ENCODE peak calls at places on chromosomes 4 and X, in four cellular contexts. One of them, this sample, is unnamed.
A peak's percentile ranks its signal among the peaks of the same experiment; 100 is the strongest.

GRCh38 chr4:25113915-25114904 is 46.0 kb downstream of the SEPSECS start:
- DNase-seq in Karpas-422: no peak
- DNase-seq in CD8-positive, alpha-beta memory T cell: no peak
- DNase-seq in cardiac muscle cell: no peak
- DNase-seq in this sample: no peak

GRCh38 chrX:134734343-134735001 is 76.2 kb upstream of the PLAC1 start:
- DNase-seq in CD8-positive, alpha-beta memory T cell: no peak
- DNase-seq in Karpas-422: no peak
- DNase-seq in cardiac muscle cell: no peak
- DNase-seq in this sample: no peak

GRCh38 chr4:67087897-67088296 is 457.4 kb downstream of the CENPC start:
- DNase-seq in CD8-positive, alpha-beta memory T cell: no peak
- DNase-seq in Karpas-422: peak; percentile 81
- DNase-seq in cardiac muscle cell: peak; percentile 57
- DNase-seq in this sample: peak; percentile 6

GRCh38 chr4:3824521-3825270 is 58.5 kb downstream of the ADRA2C start:
- DNase-seq in Karpas-422: no peak
- DNase-seq in CD8-positive, alpha-beta memory T cell: no peak
- DNase-seq in cardiac muscle cell: no peak
- DNase-seq in this sample: no peak

GRCh38 chrX:38142598-38142997 is 78.1 kb downstream of the SRPX start:
- DNase-seq in CD8-positive, alpha-beta memory T cell: no peak
- DNase-seq in cardiac muscle cell: no peak
- DNase-seq in Karpas-422: no peak
- DNase-seq in this sample: no peak

GRCh38 chr4:125155251-125155650 is 159.5 kb upstream of the FAT4 start:
- DNase-seq in Karpas-422: no peak
- DNase-seq in CD8-positive, alpha-beta memory T cell: no peak
- DNase-seq in cardiac muscle cell: no peak
- DNase-seq in this sample: no peak

GRCh38 chr4:20639346-20639745 is 60.9 kb upstream of the PACRGL start:
- DNase-seq in Karpas-422: no peak
- DNase-seq in cardiac muscle cell: no peak
- DNase-seq in CD8-positive, alpha-beta memory T cell: no peak
- DNase-seq in this sample: no peak

GRCh38 chr4:2829933-2830451 is 13.7 kb upstream of the ADD1 start:
- DNase-seq in Karpas-422: no peak
- DNase-seq in CD8-positive, alpha-beta memory T cell: no peak
- DNase-seq in cardiac muscle cell: no peak
- DNase-seq in this sample: no peak

GRCh38 chrX:120402363-120402762 is 40.5 kb downstream of the ATP1B4 start:
- DNase-seq in CD8-positive, alpha-beta memory T cell: no peak
- DNase-seq in Karpas-422: no peak
- DNase-seq in cardiac muscle cell: no peak
- DNase-seq in this sample: no peak

GRCh38 chr4:170047774-170048354 is 21.7 kb upstream of the MFAP3L start:
- DNase-seq in cardiac muscle cell: peak; percentile 77
- DNase-seq in Karpas-422: peak; percentile 71
- DNase-seq in CD8-positive, alpha-beta memory T cell: peak; percentile 30
- DNase-seq in this sample: peak; percentile 37

GRCh38 chr4:172830295-172830764 is 338.3 kb upstream of the GALNT7 start:
- DNase-seq in cardiac muscle cell: peak; percentile 34
- DNase-seq in CD8-positive, alpha-beta memory T cell: no peak
- DNase-seq in Karpas-422: peak; percentile 66
- DNase-seq in this sample: no peak

GRCh38 chr4:100511906-100512305 is 5.9 kb downstream of the EMCN start:
- DNase-seq in CD8-positive, alpha-beta memory T cell: no peak
- DNase-seq in cardiac muscle cell: no peak
- DNase-seq in Karpas-422: no peak
- DNase-seq in this sample: no peak

GRCh38 chr4:86661006-86661405 is 66.9 kb downstream of the PTPN13 start:
- DNase-seq in cardiac muscle cell: no peak
- DNase-seq in Karpas-422: no peak
- DNase-seq in CD8-positive, alpha-beta memory T cell: no peak
- DNase-seq in this sample: no peak

GRCh38 chr4:43331226-43332078 is 438.9 kb downstream of the GRXCR1 start:
- DNase-seq in Karpas-422: no peak
- DNase-seq in cardiac muscle cell: no peak
- DNase-seq in CD8-positive, alpha-beta memory T cell: no peak
- DNase-seq in this sample: no peak

GRCh38 chr4:1014395-1015167 is 3.2 kb downstream of the FGFRL1 start:
- DNase-seq in Karpas-422: no peak
- DNase-seq in cardiac muscle cell: no peak
- DNase-seq in CD8-positive, alpha-beta memory T cell: no peak
- DNase-seq in this sample: no peak

GRCh38 chrX:28609917-28610613 is 22.8 kb downstream of the IL1RAPL1 start:
- DNase-seq in Karpas-422: no peak
- DNase-seq in CD8-positive, alpha-beta memory T cell: no peak
- DNase-seq in cardiac muscle cell: no peak
- DNase-seq in this sample: no peak

GRCh38 chrX:30414144-30414543 is 105.0 kb upstream of the NR0B1 start:
- DNase-seq in CD8-positive, alpha-beta memory T cell: no peak
- DNase-seq in cardiac muscle cell: no peak
- DNase-seq in Karpas-422: no peak
- DNase-seq in this sample: no peak

GRCh38 chr4:38025665-38026064 is 65.5 kb downstream of the PTTG2 start:
- DNase-seq in Karpas-422: no peak
- DNase-seq in CD8-positive, alpha-beta memory T cell: no peak
- DNase-seq in cardiac muscle cell: peak; percentile 31
- DNase-seq in this sample: no peak

GRCh38 chr4:169485791-169486742 is 126.3 kb downstream of the NEK1 start:
- DNase-seq in cardiac muscle cell: peak; percentile 38
- DNase-seq in Karpas-422: peak; percentile 71
- DNase-seq in CD8-positive, alpha-beta memory T cell: peak; percentile 6
- DNase-seq in this sample: no peak

GRCh38 chrX:112247714-112248113 is 165.1 kb upstream of the TRPC5 start:
- DNase-seq in cardiac muscle cell: no peak
- DNase-seq in CD8-positive, alpha-beta memory T cell: no peak
- DNase-seq in Karpas-422: no peak
- DNase-seq in this sample: no peak

GRCh38 chr4:153212755-153213154 is 8.5 kb downstream of the TRIM2 start:
- DNase-seq in CD8-positive, alpha-beta memory T cell: no peak
- DNase-seq in cardiac muscle cell: no peak
- DNase-seq in Karpas-422: no peak
- DNase-seq in this sample: no peak

GRCh38 chrX:71637848-71638247 is 19.5 kb upstream of the CXCR3 start:
- DNase-seq in cardiac muscle cell: no peak
- DNase-seq in CD8-positive, alpha-beta memory T cell: no peak
- DNase-seq in Karpas-422: no peak
- DNase-seq in this sample: no peak

GRCh38 chr4:39083164-39083563 is 21.1 kb downstream of the KLHL5 start:
- DNase-seq in Karpas-422: no peak
- DNase-seq in CD8-positive, alpha-beta memory T cell: no peak
- DNase-seq in cardiac muscle cell: no peak
- DNase-seq in this sample: no peak

GRCh38 chr4:155722816-155723499 is 35.9 kb upstream of the GUCY1B1 start:
- DNase-seq in cardiac muscle cell: no peak
- DNase-seq in CD8-positive, alpha-beta memory T cell: no peak
- DNase-seq in Karpas-422: no peak
- DNase-seq in this sample: no peak

GRCh38 chr4:82989567-82990429 is 20.8 kb downstream of the LIN54 start:
- DNase-seq in cardiac muscle cell: no peak
- DNase-seq in Karpas-422: no peak
- DNase-seq in CD8-positive, alpha-beta memory T cell: peak; percentile 27
- DNase-seq in this sample: no peak

GRCh38 chr4:119690871-119691270 is 62.3 kb upstream of the PDE5A start:
- DNase-seq in cardiac muscle cell: no peak
- DNase-seq in Karpas-422: no peak
- DNase-seq in CD8-positive, alpha-beta memory T cell: no peak
- DNase-seq in this sample: no peak

GRCh38 chrX:17511556-17511955 is 136.6 kb downstream of the NHS start:
- DNase-seq in CD8-positive, alpha-beta memory T cell: no peak
- DNase-seq in Karpas-422: no peak
- DNase-seq in cardiac muscle cell: no peak
- DNase-seq in this sample: no peak

GRCh38 chrX:54043084-54043483 is 1.2 kb downstream of the PHF8 start:
- DNase-seq in Karpas-422: no peak
- DNase-seq in cardiac muscle cell: no peak
- DNase-seq in CD8-positive, alpha-beta memory T cell: no peak
- DNase-seq in this sample: no peak

GRCh38 chr4:4560136-4560535 is 18.3 kb upstream of the STX18 start:
- DNase-seq in CD8-positive, alpha-beta memory T cell: no peak
- DNase-seq in cardiac muscle cell: no peak
- DNase-seq in Karpas-422: no peak
- DNase-seq in this sample: no peak

GRCh38 chrX:37287741-37288424 is 61.3 kb upstream of the PRRG1 start:
- DNase-seq in cardiac muscle cell: no peak
- DNase-seq in Karpas-422: no peak
- DNase-seq in CD8-positive, alpha-beta memory T cell: no peak
- DNase-seq in this sample: no peak

GRCh38 chrX:26851981-26852380 is 611.2 kb downstream of the PPP4R3C start:
- DNase-seq in CD8-positive, alpha-beta memory T cell: no peak
- DNase-seq in Karpas-422: peak; percentile 70
- DNase-seq in cardiac muscle cell: peak; percentile 40
- DNase-seq in this sample: no peak

GRCh38 chr4:185210102-185210981 is 944 bp downstream of the SNX25 start:
- DNase-seq in Karpas-422: peak; percentile 75
- DNase-seq in CD8-positive, alpha-beta memory T cell: peak; percentile 48
- DNase-seq in cardiac muscle cell: peak; percentile 59
- DNase-seq in this sample: peak; percentile 23

GRCh38 chrX:85024562-85024961 is 20.9 kb downstream of the APOOL start:
- DNase-seq in cardiac muscle cell: no peak
- DNase-seq in CD8-positive, alpha-beta memory T cell: no peak
- DNase-seq in Karpas-422: no peak
- DNase-seq in this sample: no peak

GRCh38 chrX:53383376-53384087 is 38.9 kb downstream of the SMC1A start:
- DNase-seq in Karpas-422: no peak
- DNase-seq in CD8-positive, alpha-beta memory T cell: no peak
- DNase-seq in cardiac muscle cell: no peak
- DNase-seq in this sample: no peak

GRCh38 chr4:4406455-4407298 is 19.8 kb downstream of the NSG1 start:
- DNase-seq in cardiac muscle cell: no peak
- DNase-seq in CD8-positive, alpha-beta memory T cell: no peak
- DNase-seq in Karpas-422: no peak
- DNase-seq in this sample: no peak

DNA sequence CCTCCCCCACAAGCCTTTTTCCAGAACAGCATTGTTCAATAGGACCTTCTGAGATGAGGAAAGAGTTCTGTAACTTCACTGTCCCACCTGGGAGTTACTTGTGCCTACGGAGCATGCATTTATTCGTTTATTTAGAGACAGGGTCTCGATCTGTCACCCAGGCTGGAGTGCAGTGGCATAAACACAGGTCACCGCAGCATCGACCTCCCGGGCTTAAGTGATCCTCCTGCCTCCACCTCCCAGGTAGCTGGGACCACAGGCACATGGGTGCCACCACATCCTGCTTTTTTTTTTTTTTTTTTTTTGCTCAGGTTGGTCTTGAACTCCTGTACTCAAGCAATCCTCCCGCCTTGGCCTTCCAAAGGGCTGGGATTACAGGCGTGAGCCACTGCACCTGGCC is 2.9 kb downstream of the MAP3K15 start:
- DNase-seq in cardiac muscle cell: no peak
- DNase-seq in CD8-positive, alpha-beta memory T cell: no peak
- DNase-seq in Karpas-422: no peak
- DNase-seq in this sample: no peak
- H3K27ac ChIP-seq in cardiac muscle cell: no peak overlapping the region
- H3K27ac ChIP-seq in CD8-positive, alpha-beta memory T cell: no peak overlapping the region
- H3K27ac ChIP-seq in Karpas-422: no peak overlapping the region
- H3K27ac ChIP-seq in this sample: no peak overlapping the region

GRCh38 chr4:148055844-148056243 is 324.0 kb downstream of the ARHGAP10 start:
- DNase-seq in CD8-positive, alpha-beta memory T cell: no peak
- DNase-seq in cardiac muscle cell: no peak
- DNase-seq in Karpas-422: no peak
- DNase-seq in this sample: no peak

GRCh38 chr4:148054275-148054674 is 322.4 kb downstream of the ARHGAP10 start:
- DNase-seq in Karpas-422: peak; percentile 87
- DNase-seq in cardiac muscle cell: no peak
- DNase-seq in CD8-positive, alpha-beta memory T cell: no peak
- DNase-seq in this sample: no peak

GRCh38 chr4:148053298-148054003 is 321.6 kb downstream of the ARHGAP10 start:
- DNase-seq in CD8-positive, alpha-beta memory T cell: no peak
- DNase-seq in cardiac muscle cell: no peak
- DNase-seq in Karpas-422: peak; percentile 76
- DNase-seq in this sample: no peak

GRCh38 chr4:148052448-148052847 is 320.6 kb downstream of the ARHGAP10 start:
- DNase-seq in Karpas-422: no peak
- DNase-seq in cardiac muscle cell: no peak
- DNase-seq in CD8-positive, alpha-beta memory T cell: peak; percentile 70
- DNase-seq in this sample: no peak

DNA sequence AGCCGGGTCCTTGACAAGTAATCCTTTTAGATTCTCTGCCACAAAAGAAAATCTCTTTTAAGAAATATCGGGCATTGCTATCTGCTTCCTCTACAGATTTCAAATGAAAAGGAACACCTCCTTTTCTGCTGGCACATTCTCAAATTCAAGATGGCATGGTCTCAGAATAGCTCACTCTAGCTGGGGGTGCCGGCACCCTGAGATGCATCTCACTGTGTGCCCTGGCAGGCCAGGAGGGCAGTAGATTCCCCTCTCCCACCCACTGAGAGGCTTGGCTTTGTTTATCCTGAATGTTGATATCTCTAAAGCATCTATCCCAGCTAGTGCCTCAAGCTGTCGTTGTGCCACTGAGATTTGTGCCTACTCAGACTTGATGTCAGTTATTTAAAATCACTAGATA is 319.5 kb downstream of the ARHGAP10 start:
- DNase-seq in CD8-positive, alpha-beta memory T cell: no peak
- DNase-seq in cardiac muscle cell: no peak
- DNase-seq in Karpas-422: no peak
- DNase-seq in this sample: no peak
- H3K4me1 ChIP-seq in CD8-positive, alpha-beta memory T cell: peaks cover 60% of the 10 kb centered on the region
- H3K4me1 ChIP-seq in cardiac muscle cell: peaks cover 7% of the 10 kb centered on the region
- H3K4me1 ChIP-seq in Karpas-422: peaks cover 45% of the 10 kb centered on the region
- H3K4me1 ChIP-seq in this sample: peaks cover 46% of the 10 kb centered on the region

DNA sequence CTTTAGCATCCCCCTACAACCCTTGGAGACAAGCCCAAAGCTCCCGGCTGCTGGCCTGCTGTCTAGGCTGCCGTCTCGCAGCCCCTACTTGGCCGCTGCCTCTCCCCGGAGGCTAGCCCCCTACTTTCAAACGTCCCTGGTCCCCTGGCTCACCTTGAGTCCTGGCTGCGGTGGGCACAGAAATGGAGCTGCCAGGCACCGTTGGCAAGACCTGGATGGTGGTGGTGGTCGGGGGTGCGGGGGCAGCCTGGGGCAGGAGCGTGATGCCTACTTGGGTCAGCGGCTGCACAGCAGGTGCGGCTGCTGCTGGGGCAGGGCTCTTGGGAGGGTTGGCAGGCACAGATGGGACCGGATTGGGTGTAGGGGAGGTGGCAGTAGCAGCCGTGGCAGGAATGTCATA is 12.0 kb downstream of the HCFC1 start:
- DNase-seq in Karpas-422: no peak
- DNase-seq in cardiac muscle cell: no peak
- DNase-seq in CD8-positive, alpha-beta memory T cell: no peak
- DNase-seq in this sample: no peak
- H3K36me3 ChIP-seq in Karpas-422: no peaks in the 10 kb centered on the region
- H3K36me3 ChIP-seq in cardiac muscle cell: no peaks in the 10 kb centered on the region
- H3K36me3 ChIP-seq in CD8-positive, alpha-beta memory T cell: peaks cover 24% of the 10 kb centered on the region
- H3K36me3 ChIP-seq in this sample: peaks cover 92% of the 10 kb centered on the region

GRCh38 chr4:85595796-85596559 is 121.0 kb downstream of the ARHGAP24 start:
- DNase-seq in CD8-positive, alpha-beta memory T cell: no peak
- DNase-seq in cardiac muscle cell: no peak
- DNase-seq in Karpas-422: no peak
- DNase-seq in this sample: no peak
- H3K27ac ChIP-seq in CD8-positive, alpha-beta memory T cell: no peak overlapping the region
- H3K27ac ChIP-seq in cardiac muscle cell: no peak overlapping the region
- H3K27ac ChIP-seq in Karpas-422: peak overlapping the region; percentile 19
- H3K27ac ChIP-seq in this sample: no peak overlapping the region